ENCODE peak calls at places on chromosomes 1 and 21, in seven cellular contexts. One of them, this sample, is unnamed.

GRCh38 chr1:47137178-47137577 is at the start of gene CYP4A22:
- DNase-seq in osteocyte: no peak
- DNase-seq in WTC11: no peak
- DNase-seq in AG09309: no peak
- DNase-seq in fibroblast of lung: no peak
- DNase-seq in fibroblast of pulmonary artery: no peak
- DNase-seq in OCI-LY7: no peak
- DNase-seq in this sample: no peak

GRCh38 chr1:72357411-72357810 is 75.1 kb upstream of the NEGR1 start:
- DNase-seq in osteocyte: no peak
- DNase-seq in OCI-LY7: no peak
- DNase-seq in fibroblast of lung: peak
- DNase-seq in AG09309: peak
- DNase-seq in WTC11: no peak
- DNase-seq in fibroblast of pulmonary artery: peak
- DNase-seq in this sample: no peak

GRCh38 chr1:29546496-29546895 is 310.2 kb downstream of the PTPRU start:
- DNase-seq in fibroblast of pulmonary artery: no peak
- DNase-seq in AG09309: no peak
- DNase-seq in OCI-LY7: no peak
- DNase-seq in WTC11: no peak
- DNase-seq in osteocyte: no peak
- DNase-seq in fibroblast of lung: no peak
- DNase-seq in this sample: no peak

GRCh38 chr1:15231714-15232201 is 15.3 kb upstream of the FHAD1 start:
- DNase-seq in fibroblast of lung: no peak
- DNase-seq in OCI-LY7: no peak
- DNase-seq in fibroblast of pulmonary artery: no peak
- DNase-seq in osteocyte: no peak
- DNase-seq in WTC11: no peak
- DNase-seq in AG09309: no peak
- DNase-seq in this sample: no peak

GRCh38 chr1:31663622-31664452 is 19.2 kb upstream of the PEF1 start:
- DNase-seq in OCI-LY7: peak
- DNase-seq in WTC11: peak
- DNase-seq in fibroblast of lung: peak
- DNase-seq in AG09309: no peak
- DNase-seq in osteocyte: peak
- DNase-seq in fibroblast of pulmonary artery: peak
- DNase-seq in this sample: peak

GRCh38 chr1:183416850-183417690 is 1.1 kb downstream of the NMNAT2 start:
- DNase-seq in fibroblast of lung: peak
- DNase-seq in osteocyte: peak
- DNase-seq in fibroblast of pulmonary artery: peak
- DNase-seq in OCI-LY7: no peak
- DNase-seq in AG09309: no peak
- DNase-seq in WTC11: peak
- DNase-seq in this sample: no peak

GRCh38 chr21:46003575-46004007 is 22.0 kb downstream of the COL6A1 start:
- DNase-seq in osteocyte: peak
- DNase-seq in fibroblast of pulmonary artery: no peak
- DNase-seq in fibroblast of lung: no peak
- DNase-seq in WTC11: no peak
- DNase-seq in OCI-LY7: no peak
- DNase-seq in AG09309: no peak
- DNase-seq in this sample: no peak

GRCh38 chr21:46057111-46057709 is 40.7 kb upstream of the COL6A2 start:
- DNase-seq in fibroblast of pulmonary artery: no peak
- DNase-seq in osteocyte: peak
- DNase-seq in AG09309: no peak
- DNase-seq in WTC11: no peak
- DNase-seq in fibroblast of lung: no peak
- DNase-seq in OCI-LY7: no peak
- DNase-seq in this sample: no peak

GRCh38 chr1:154987326-154987725 is 4.2 kb downstream of the FLAD1 start:
- DNase-seq in fibroblast of pulmonary artery: peak
- DNase-seq in WTC11: no peak
- DNase-seq in fibroblast of lung: peak
- DNase-seq in AG09309: no peak
- DNase-seq in osteocyte: no peak
- DNase-seq in OCI-LY7: no peak
- DNase-seq in this sample: no peak

GRCh38 chr1:82226198-82226505 is 425.4 kb downstream of the ADGRL2 start:
- DNase-seq in fibroblast of pulmonary artery: peak
- DNase-seq in fibroblast of lung: peak
- DNase-seq in AG09309: no peak
- DNase-seq in WTC11: no peak
- DNase-seq in OCI-LY7: no peak
- DNase-seq in osteocyte: no peak
- DNase-seq in this sample: no peak

GRCh38 chr1:91755176-91755575 is 130.8 kb downstream of the TGFBR3 start:
- DNase-seq in osteocyte: no peak
- DNase-seq in AG09309: peak
- DNase-seq in WTC11: no peak
- DNase-seq in fibroblast of lung: peak
- DNase-seq in fibroblast of pulmonary artery: peak
- DNase-seq in OCI-LY7: no peak
- DNase-seq in this sample: no peak

GRCh38 chr1:202890392-202890791 is 1.4 kb upstream of the RABIF start:
- DNase-seq in osteocyte: no peak
- DNase-seq in WTC11: no peak
- DNase-seq in fibroblast of lung: no peak
- DNase-seq in OCI-LY7: no peak
- DNase-seq in AG09309: no peak
- DNase-seq in fibroblast of pulmonary artery: no peak
- DNase-seq in this sample: no peak

GRCh38 chr1:165289556-165289955 is 67.0 kb downstream of the LMX1A start:
- DNase-seq in osteocyte: no peak
- DNase-seq in fibroblast of lung: no peak
- DNase-seq in OCI-LY7: no peak
- DNase-seq in WTC11: no peak
- DNase-seq in AG09309: no peak
- DNase-seq in fibroblast of pulmonary artery: no peak
- DNase-seq in this sample: no peak

GRCh38 chr1:51558375-51558924 is 39.4 kb upstream of the EPS15 start:
- DNase-seq in osteocyte: no peak
- DNase-seq in fibroblast of lung: peak
- DNase-seq in WTC11: no peak
- DNase-seq in OCI-LY7: no peak
- DNase-seq in AG09309: peak
- DNase-seq in fibroblast of pulmonary artery: peak
- DNase-seq in this sample: no peak

GRCh38 chr1:97247196-97247595 is 525.6 kb downstream of the PTBP2 start:
- DNase-seq in OCI-LY7: no peak
- DNase-seq in fibroblast of pulmonary artery: peak
- DNase-seq in WTC11: no peak
- DNase-seq in AG09309: peak
- DNase-seq in fibroblast of lung: peak
- DNase-seq in osteocyte: no peak
- DNase-seq in this sample: no peak

GRCh38 chr1:32876341-32877210 is 5.9 kb upstream of the FNDC5 start:
- DNase-seq in osteocyte: no peak
- DNase-seq in OCI-LY7: peak
- DNase-seq in AG09309: no peak
- DNase-seq in fibroblast of lung: peak
- DNase-seq in fibroblast of pulmonary artery: peak
- DNase-seq in WTC11: peak
- DNase-seq in this sample: peak

GRCh38 chr1:35530168-35530567 is 27.0 kb downstream of the KIAA0319L start:
- DNase-seq in fibroblast of pulmonary artery: no peak
- DNase-seq in fibroblast of lung: no peak
- DNase-seq in WTC11: no peak
- DNase-seq in AG09309: no peak
- DNase-seq in osteocyte: no peak
- DNase-seq in OCI-LY7: no peak
- DNase-seq in this sample: no peak

GRCh38 chr1:63630238-63630637 is 37.0 kb downstream of the PGM1 start:
- DNase-seq in fibroblast of lung: no peak
- DNase-seq in WTC11: no peak
- DNase-seq in fibroblast of pulmonary artery: no peak
- DNase-seq in OCI-LY7: no peak
- DNase-seq in osteocyte: no peak
- DNase-seq in AG09309: no peak
- DNase-seq in this sample: no peak

GRCh38 chr1:181043025-181043880 is 9.5 kb downstream of the MR1 start:
- DNase-seq in fibroblast of pulmonary artery: peak
- DNase-seq in WTC11: no peak
- DNase-seq in osteocyte: no peak
- DNase-seq in fibroblast of lung: peak
- DNase-seq in OCI-LY7: no peak
- DNase-seq in AG09309: no peak
- DNase-seq in this sample: no peak

DNA sequence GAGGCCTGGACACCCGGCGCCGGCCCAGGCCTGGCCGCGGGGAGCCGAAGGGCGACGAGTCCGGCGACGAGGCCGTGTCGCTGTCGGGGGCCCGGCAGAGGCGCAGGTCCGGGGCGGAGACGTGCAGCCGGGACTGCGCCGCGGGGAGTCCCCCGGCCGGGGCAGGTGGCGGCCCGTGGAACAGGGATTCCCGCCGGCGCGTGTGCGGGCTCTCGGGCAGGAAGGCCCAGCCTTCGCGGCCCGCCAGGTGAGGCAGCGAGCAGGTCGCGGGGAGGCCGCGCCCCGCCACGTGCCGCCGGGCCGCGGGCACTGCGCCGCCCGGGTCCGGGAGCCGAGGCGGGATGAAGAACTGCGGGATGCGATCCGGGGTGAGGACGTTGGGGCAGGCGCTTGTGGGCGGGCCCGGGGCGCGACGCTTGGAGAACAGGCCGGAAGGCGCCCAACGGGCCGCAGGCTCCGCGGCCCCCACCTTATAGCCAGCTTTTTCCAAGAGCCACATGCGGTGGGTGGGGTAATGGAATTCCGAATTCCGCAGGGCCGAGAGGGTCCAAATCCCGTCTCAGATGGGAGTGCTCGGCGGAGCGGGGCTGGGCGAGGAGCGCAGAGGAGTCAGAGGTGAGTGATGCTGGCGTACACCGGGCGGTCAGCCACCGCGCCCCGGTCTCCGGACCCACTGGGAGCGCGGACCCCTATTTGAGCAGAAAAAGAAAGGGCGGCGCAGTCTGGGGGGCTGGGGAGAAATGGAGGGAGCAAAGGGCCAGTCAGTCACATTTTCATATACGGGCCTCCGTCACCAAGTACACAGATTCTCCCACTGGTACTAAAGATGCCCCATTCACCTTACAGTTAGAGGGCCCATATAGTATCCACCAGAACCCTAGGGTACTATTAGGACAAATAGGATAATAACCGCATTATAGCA is 868 bp downstream of the C2CD4D start:
- DNase-seq in osteocyte: no peak
- DNase-seq in fibroblast of pulmonary artery: no peak
- DNase-seq in fibroblast of lung: no peak
- DNase-seq in AG09309: no peak
- DNase-seq in OCI-LY7: no peak
- DNase-seq in WTC11: peak
- DNase-seq in this sample: no peak
- TF ChIP-seq CTCF in osteocyte: no peak
- TF ChIP-seq CTCF in fibroblast of pulmonary artery: no peak
- TF ChIP-seq CTCF in fibroblast of lung: no peak
- TF ChIP-seq CTCF in AG09309: no peak
- TF ChIP-seq CTCF in OCI-LY7: no peak
- TF ChIP-seq CTCF in WTC11: no peak
- TF ChIP-seq CTCF in this sample: no peak

GRCh38 chr1:170765712-170766330 is 101.9 kb downstream of the PRRX1 start:
- DNase-seq in AG09309: peak
- DNase-seq in OCI-LY7: no peak
- DNase-seq in WTC11: no peak
- DNase-seq in osteocyte: no peak
- DNase-seq in fibroblast of pulmonary artery: peak
- DNase-seq in fibroblast of lung: peak
- DNase-seq in this sample: no peak
- TF ChIP-seq CTCF in AG09309: peak
- TF ChIP-seq CTCF in OCI-LY7: peak
- TF ChIP-seq CTCF in WTC11: no peak
- TF ChIP-seq CTCF in osteocyte: peak
- TF ChIP-seq CTCF in fibroblast of pulmonary artery: peak
- TF ChIP-seq CTCF in fibroblast of lung: peak
- TF ChIP-seq CTCF in this sample: peak

GRCh38 chr1:10751160-10751559 is 45.3 kb downstream of the CASZ1 start:
- DNase-seq in WTC11: no peak
- DNase-seq in AG09309: no peak
- DNase-seq in osteocyte: no peak
- DNase-seq in OCI-LY7: no peak
- DNase-seq in fibroblast of lung: no peak
- DNase-seq in fibroblast of pulmonary artery: no peak
- DNase-seq in this sample: no peak
- TF ChIP-seq CTCF in WTC11: no peak
- TF ChIP-seq CTCF in AG09309: no peak
- TF ChIP-seq CTCF in osteocyte: no peak
- TF ChIP-seq CTCF in OCI-LY7: no peak
- TF ChIP-seq CTCF in fibroblast of lung: no peak
- TF ChIP-seq CTCF in fibroblast of pulmonary artery: no peak
- TF ChIP-seq CTCF in this sample: no peak

DNA sequence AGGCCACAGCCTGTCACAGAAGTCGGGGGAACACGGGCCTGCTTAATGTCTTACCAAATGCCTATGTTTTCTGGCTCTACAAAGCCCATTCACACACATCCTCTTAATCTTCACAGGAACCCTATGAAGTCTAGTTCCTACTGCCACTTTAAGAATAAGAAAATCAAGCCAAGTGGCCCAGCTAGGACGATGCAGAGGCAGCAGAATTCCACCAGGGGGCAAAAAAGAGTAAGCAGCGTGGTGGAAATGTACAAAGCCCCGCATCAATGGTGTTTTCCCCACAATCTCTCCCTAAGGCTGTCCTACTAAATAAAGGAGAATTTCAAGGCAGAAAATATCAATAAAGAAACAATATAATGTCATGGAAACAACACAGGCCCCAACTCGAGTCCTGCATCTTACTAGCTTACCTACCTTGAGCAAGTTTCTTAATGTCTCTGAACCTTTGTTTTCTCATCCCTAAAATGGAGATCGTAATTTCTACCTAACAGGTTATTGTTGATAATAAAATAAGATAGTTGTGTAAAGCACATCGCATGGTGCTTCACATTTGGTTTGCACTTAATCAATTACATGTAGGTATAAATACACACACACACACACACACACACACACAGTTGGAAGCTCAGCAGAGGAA is 21.4 kb downstream of the SEC16B start:
- DNase-seq in WTC11: peak
- DNase-seq in fibroblast of pulmonary artery: peak
- DNase-seq in AG09309: peak
- DNase-seq in OCI-LY7: peak
- DNase-seq in fibroblast of lung: peak
- DNase-seq in osteocyte: peak
- DNase-seq in this sample: no peak
- TF ChIP-seq CTCF in WTC11: peak
- TF ChIP-seq CTCF in fibroblast of pulmonary artery: peak
- TF ChIP-seq CTCF in AG09309: peak
- TF ChIP-seq CTCF in OCI-LY7: peak
- TF ChIP-seq CTCF in fibroblast of lung: peak
- TF ChIP-seq CTCF in osteocyte: peak
- TF ChIP-seq CTCF in this sample: peak

DNA sequence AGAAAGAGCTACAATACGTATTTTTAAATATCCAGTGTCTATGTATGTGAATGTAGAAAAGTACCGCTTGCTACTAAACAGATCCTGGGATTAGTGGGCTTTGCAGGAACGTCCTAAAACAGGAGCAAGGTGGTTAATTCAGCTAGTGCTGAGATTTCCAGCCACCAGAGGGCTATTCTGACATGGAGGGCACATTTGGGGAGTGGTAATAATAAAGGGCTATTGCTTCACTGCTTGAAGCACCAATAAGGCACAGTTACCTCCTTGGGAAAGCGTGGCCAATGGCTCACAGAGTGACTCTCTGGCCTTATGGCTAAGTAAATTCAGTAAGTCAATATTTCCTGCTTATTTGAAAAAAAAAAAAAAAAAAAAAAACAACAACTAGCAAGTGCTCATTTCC is 152.4 kb downstream of the GABPA start:
- DNase-seq in OCI-LY7: no peak
- DNase-seq in osteocyte: no peak
- DNase-seq in WTC11: peak
- DNase-seq in fibroblast of pulmonary artery: no peak
- DNase-seq in fibroblast of lung: peak
- DNase-seq in AG09309: no peak
- DNase-seq in this sample: no peak
- TF ChIP-seq CTCF in OCI-LY7: peak
- TF ChIP-seq CTCF in osteocyte: peak
- TF ChIP-seq CTCF in WTC11: no peak
- TF ChIP-seq CTCF in fibroblast of pulmonary artery: peak
- TF ChIP-seq CTCF in fibroblast of lung: peak
- TF ChIP-seq CTCF in AG09309: peak
- TF ChIP-seq CTCF in this sample: no peak

This sample was measured in D721Med.